ENCODE peak calls at places on chromosomes 13 and 19, in nine cellular contexts. One of them, this sample, is unnamed. For H3K4me1, the result is how much of the 10 kb centered on the place peaks cover.

GRCh38 chr13:93244141-93244917 is 17.7 kb downstream of the GPC6 start:
- DNase-seq in suprapubic skin: peak
- DNase-seq in GM12878: no peak
- DNase-seq in stomach: no peak
- DNase-seq in ovary: no peak
- DNase-seq in A549: no peak
- DNase-seq in K562: no peak
- DNase-seq in upper lobe of left lung: no peak
- DNase-seq in HepG2: no peak
- DNase-seq in this sample: no peak

GRCh38 chr13:46830405-46831005 is 33.5 kb upstream of the ESD start:
- DNase-seq in suprapubic skin: no peak
- DNase-seq in GM12878: no peak
- DNase-seq in stomach: no peak
- DNase-seq in ovary: no peak
- DNase-seq in A549: no peak
- DNase-seq in K562: no peak
- DNase-seq in upper lobe of left lung: no peak
- DNase-seq in HepG2: no peak
- DNase-seq in this sample: no peak

GRCh38 chr13:79522583-79522982 is 41.6 kb downstream of the NDFIP2 start:
- DNase-seq in suprapubic skin: no peak
- DNase-seq in GM12878: peak
- DNase-seq in stomach: no peak
- DNase-seq in ovary: no peak
- DNase-seq in A549: no peak
- DNase-seq in K562: no peak
- DNase-seq in upper lobe of left lung: no peak
- DNase-seq in HepG2: no peak
- DNase-seq in this sample: no peak

GRCh38 chr19:13827656-13828055 is 32.4 kb downstream of the ZSWIM4 start:
- DNase-seq in suprapubic skin: no peak
- DNase-seq in GM12878: no peak
- DNase-seq in stomach: no peak
- DNase-seq in ovary: no peak
- DNase-seq in A549: no peak
- DNase-seq in K562: no peak
- DNase-seq in upper lobe of left lung: no peak
- DNase-seq in HepG2: no peak
- DNase-seq in this sample: no peak

GRCh38 chr13:59099182-59099950 is 1064.4 kb downstream of the DIAPH3 start:
- DNase-seq in suprapubic skin: no peak
- DNase-seq in GM12878: no peak
- DNase-seq in stomach: no peak
- DNase-seq in ovary: no peak
- DNase-seq in A549: no peak
- DNase-seq in K562: no peak
- DNase-seq in upper lobe of left lung: no peak
- DNase-seq in HepG2: no peak
- DNase-seq in this sample: no peak

GRCh38 chr19:13953021-13953531 is 767 bp downstream of the DCAF15 start:
- DNase-seq in suprapubic skin: peak
- DNase-seq in GM12878: no peak
- DNase-seq in stomach: peak
- DNase-seq in ovary: no peak
- DNase-seq in A549: peak
- DNase-seq in K562: no peak
- DNase-seq in upper lobe of left lung: no peak
- DNase-seq in HepG2: no peak
- DNase-seq in this sample: peak

GRCh38 chr13:66218583-66218982 is 1011.6 kb downstream of the PCDH9 start:
- DNase-seq in suprapubic skin: no peak
- DNase-seq in GM12878: no peak
- DNase-seq in stomach: no peak
- DNase-seq in ovary: no peak
- DNase-seq in A549: no peak
- DNase-seq in K562: no peak
- DNase-seq in upper lobe of left lung: no peak
- DNase-seq in HepG2: no peak
- DNase-seq in this sample: no peak

GRCh38 chr13:50484472-50485113 is 358.9 kb downstream of the DLEU7 start:
- DNase-seq in suprapubic skin: no peak
- DNase-seq in GM12878: no peak
- DNase-seq in stomach: no peak
- DNase-seq in ovary: no peak
- DNase-seq in A549: no peak
- DNase-seq in K562: no peak
- DNase-seq in upper lobe of left lung: no peak
- DNase-seq in HepG2: no peak
- DNase-seq in this sample: no peak

GRCh38 chr13:36282818-36283432 is 14.7 kb downstream of the CCDC169 start:
- DNase-seq in suprapubic skin: no peak
- DNase-seq in GM12878: no peak
- DNase-seq in stomach: no peak
- DNase-seq in ovary: no peak
- DNase-seq in A549: peak
- DNase-seq in K562: peak
- DNase-seq in upper lobe of left lung: no peak
- DNase-seq in HepG2: peak
- DNase-seq in this sample: no peak

DNA sequence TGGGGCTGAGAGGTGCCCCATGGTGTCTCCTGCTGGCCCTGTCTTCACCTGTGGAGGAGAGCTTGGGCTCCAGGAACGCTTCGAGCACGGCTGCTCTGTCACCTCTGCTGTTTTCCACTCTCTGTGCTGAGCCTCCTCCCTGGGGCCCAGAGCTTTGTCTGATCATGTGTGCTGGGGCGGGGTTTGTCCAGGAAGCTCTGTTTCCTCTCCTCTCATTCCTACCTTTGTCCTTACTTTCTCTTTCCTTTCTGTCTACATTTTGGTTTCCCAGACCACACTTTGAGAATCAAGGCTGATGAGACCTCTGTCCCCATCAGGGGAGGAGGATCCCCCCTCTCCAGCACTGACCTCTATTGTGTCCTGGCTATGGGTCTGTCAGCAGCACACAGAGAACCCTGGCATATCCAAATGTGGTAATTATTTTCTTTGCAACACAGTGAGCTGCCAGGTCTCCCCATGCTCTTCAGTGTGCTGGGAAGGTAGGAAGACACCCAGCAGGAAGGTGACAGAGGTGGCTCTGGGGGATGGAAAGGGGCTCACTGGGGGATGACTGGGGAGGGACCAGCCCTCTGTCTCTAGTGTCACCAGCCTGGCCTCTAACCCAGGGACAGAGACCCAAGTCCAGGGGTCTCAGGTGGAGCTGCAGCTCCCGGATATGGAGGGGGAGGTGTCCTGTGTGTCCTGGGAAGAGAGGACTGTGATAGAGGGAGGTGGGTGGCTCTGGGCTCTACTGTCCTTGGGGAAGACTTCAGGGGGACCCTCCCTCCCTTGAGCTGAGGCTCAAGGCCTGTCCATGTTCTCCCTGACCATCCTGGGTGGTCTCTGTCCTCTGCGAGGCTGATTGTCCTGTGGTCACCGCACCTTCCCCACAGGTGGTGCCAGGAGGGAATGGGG is at the start of gene CEACAM1:
- DNase-seq in suprapubic skin: no peak
- DNase-seq in GM12878: no peak
- DNase-seq in stomach: peak
- DNase-seq in ovary: no peak
- DNase-seq in A549: no peak
- DNase-seq in K562: no peak
- DNase-seq in upper lobe of left lung: no peak
- DNase-seq in HepG2: peak
- DNase-seq in this sample: peak
- TF ChIP-seq POLR2A in suprapubic skin: no peak
- TF ChIP-seq POLR2A in GM12878: peak
- TF ChIP-seq POLR2A in stomach: no peak
- TF ChIP-seq POLR2A in ovary: no peak
- TF ChIP-seq POLR2A in A549: no peak
- TF ChIP-seq POLR2A in K562: no peak
- TF ChIP-seq POLR2A in upper lobe of left lung: no peak
- TF ChIP-seq POLR2A in HepG2: peak
- TF ChIP-seq POLR2A in this sample: peak

GRCh38 chr19:18010149-18010548 is 2.2 kb downstream of the ARRDC2 start:
- DNase-seq in suprapubic skin: no peak
- DNase-seq in GM12878: no peak
- DNase-seq in stomach: no peak
- DNase-seq in ovary: no peak
- DNase-seq in A549: no peak
- DNase-seq in K562: no peak
- DNase-seq in upper lobe of left lung: no peak
- DNase-seq in HepG2: no peak
- DNase-seq in this sample: no peak
- H3K4me1 ChIP-seq in suprapubic skin: under half
- H3K4me1 ChIP-seq in GM12878: under half
- H3K4me1 ChIP-seq in stomach: half or more
- H3K4me1 ChIP-seq in ovary: under half
- H3K4me1 ChIP-seq in A549: under half
- H3K4me1 ChIP-seq in K562: under half
- H3K4me1 ChIP-seq in upper lobe of left lung: under half
- H3K4me1 ChIP-seq in HepG2: half or more
- H3K4me1 ChIP-seq in this sample: under half

GRCh38 chr13:49298903-49299605 is 51.3 kb downstream of the CDADC1 start:
- DNase-seq in suprapubic skin: no peak
- DNase-seq in GM12878: no peak
- DNase-seq in stomach: no peak
- DNase-seq in ovary: no peak
- DNase-seq in A549: no peak
- DNase-seq in K562: no peak
- DNase-seq in upper lobe of left lung: no peak
- DNase-seq in HepG2: peak
- DNase-seq in this sample: no peak
- TF ChIP-seq EP300 in suprapubic skin: no peak
- TF ChIP-seq EP300 in GM12878: no peak
- TF ChIP-seq EP300 in stomach: no peak
- TF ChIP-seq EP300 in ovary: no peak
- TF ChIP-seq EP300 in A549: no peak
- TF ChIP-seq EP300 in K562: no peak
- TF ChIP-seq EP300 in upper lobe of left lung: no peak
- TF ChIP-seq EP300 in HepG2: no peak
- TF ChIP-seq EP300 in this sample: no peak

GRCh38 chr13:113209336-113209879 is at the start of gene CUL4A:
- DNase-seq in suprapubic skin: peak
- DNase-seq in GM12878: no peak
- DNase-seq in stomach: peak
- DNase-seq in ovary: peak
- DNase-seq in A549: peak
- DNase-seq in K562: peak
- DNase-seq in upper lobe of left lung: peak
- DNase-seq in HepG2: peak
- DNase-seq in this sample: peak
- TF ChIP-seq POLR2A in suprapubic skin: no peak
- TF ChIP-seq POLR2A in GM12878: peak
- TF ChIP-seq POLR2A in stomach: no peak
- TF ChIP-seq POLR2A in ovary: no peak
- TF ChIP-seq POLR2A in A549: peak
- TF ChIP-seq POLR2A in K562: no peak
- TF ChIP-seq POLR2A in upper lobe of left lung: no peak
- TF ChIP-seq POLR2A in HepG2: no peak
- TF ChIP-seq POLR2A in this sample: no peak

DNA sequence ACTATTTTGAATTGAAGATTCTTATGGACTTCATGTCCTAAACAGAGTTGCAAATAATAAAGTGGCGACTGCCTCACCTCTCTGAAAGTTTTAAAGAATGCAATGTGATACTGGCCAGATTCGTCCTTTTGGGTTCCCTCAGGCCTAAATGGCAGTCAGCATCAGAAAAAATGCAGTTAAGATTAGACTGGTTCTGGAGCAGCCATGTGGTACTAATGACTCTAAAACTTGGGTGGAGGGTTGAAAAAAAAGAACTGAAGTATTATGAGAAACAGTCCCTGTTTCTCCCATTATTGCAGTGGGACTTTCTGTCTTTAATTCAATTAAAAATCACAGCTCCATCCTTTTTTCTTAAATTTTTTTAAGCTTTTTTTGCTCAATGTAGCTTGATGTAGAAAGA is 37.3 kb downstream of the WDFY2 start:
- DNase-seq in suprapubic skin: no peak
- DNase-seq in GM12878: no peak
- DNase-seq in stomach: no peak
- DNase-seq in ovary: no peak
- DNase-seq in A549: no peak
- DNase-seq in K562: no peak
- DNase-seq in upper lobe of left lung: no peak
- DNase-seq in HepG2: no peak
- DNase-seq in this sample: no peak
- H3K4me1 ChIP-seq in suprapubic skin: half or more
- H3K4me1 ChIP-seq in GM12878: under half
- H3K4me1 ChIP-seq in stomach: under half
- H3K4me1 ChIP-seq in ovary: under half
- H3K4me1 ChIP-seq in A549: under half
- H3K4me1 ChIP-seq in K562: under half
- H3K4me1 ChIP-seq in upper lobe of left lung: under half
- H3K4me1 ChIP-seq in HepG2: half or more
- H3K4me1 ChIP-seq in this sample: under half

DNA sequence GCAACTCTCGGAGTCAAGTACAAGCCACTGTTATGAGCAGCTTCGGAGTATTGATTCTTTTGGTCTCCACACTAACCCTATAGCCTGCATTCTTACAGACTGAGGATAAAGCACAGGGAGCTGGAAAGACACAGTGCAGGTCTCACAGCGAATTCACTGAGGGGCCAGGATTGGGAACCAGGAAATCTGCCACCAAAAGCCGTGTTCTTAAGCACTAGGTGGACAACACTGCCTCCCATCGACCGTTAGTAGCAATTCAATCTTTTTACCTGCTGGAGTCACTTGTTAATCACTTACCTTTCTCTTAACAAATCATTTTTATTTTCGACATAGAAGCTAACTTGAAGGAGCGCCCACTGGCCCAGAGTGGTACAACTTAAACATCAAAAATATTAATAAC is 6.3 kb downstream of the PMIS2 start:
- DNase-seq in suprapubic skin: no peak
- DNase-seq in GM12878: no peak
- DNase-seq in stomach: peak
- DNase-seq in ovary: no peak
- DNase-seq in A549: peak
- DNase-seq in K562: peak
- DNase-seq in upper lobe of left lung: no peak
- DNase-seq in HepG2: peak
- DNase-seq in this sample: no peak
- TF ChIP-seq EP300 in suprapubic skin: no peak
- TF ChIP-seq EP300 in GM12878: no peak
- TF ChIP-seq EP300 in stomach: no peak
- TF ChIP-seq EP300 in ovary: no peak
- TF ChIP-seq EP300 in A549: no peak
- TF ChIP-seq EP300 in K562: no peak
- TF ChIP-seq EP300 in upper lobe of left lung: no peak
- TF ChIP-seq EP300 in HepG2: no peak
- TF ChIP-seq EP300 in this sample: no peak

GRCh38 chr19:55253842-55254624 is 4.8 kb downstream of the PPP6R1 start:
- DNase-seq in suprapubic skin: no peak
- DNase-seq in GM12878: peak
- DNase-seq in stomach: peak
- DNase-seq in ovary: no peak
- DNase-seq in A549: no peak
- DNase-seq in K562: no peak
- DNase-seq in upper lobe of left lung: no peak
- DNase-seq in HepG2: no peak
- DNase-seq in this sample: peak
- TF ChIP-seq POLR2A in suprapubic skin: no peak
- TF ChIP-seq POLR2A in GM12878: peak
- TF ChIP-seq POLR2A in stomach: no peak
- TF ChIP-seq POLR2A in ovary: no peak
- TF ChIP-seq POLR2A in A549: no peak
- TF ChIP-seq POLR2A in K562: no peak
- TF ChIP-seq POLR2A in upper lobe of left lung: no peak
- TF ChIP-seq POLR2A in HepG2: no peak
- TF ChIP-seq POLR2A in this sample: no peak